ENCODE peak calls at places on chromosome 18, in seven cellular contexts. N is GM12892, V is K562, I is HepG2, D is GM12878, L is SK-N-SH, R is H1. U is an unnamed sample.

GRCh38 chr18:32093106-32093511 is 1.4 kb downstream of the RNF138 start:
- DNase-seq in N (peak), V (no peak), I (peak), D (no peak), L (no peak), R (peak), U (peak)

GRCh38 chr18:42157878-42158277 is 202.8 kb downstream of the PIK3C3 start:
- DNase-seq in N (no peak), V (no peak), I (no peak), D (no peak), L (no peak), R (no peak), U (no peak)

GRCh38 chr18:58601468-58602266 is 27.2 kb downstream of the ALPK2 start:
- DNase-seq in N (no peak), V (no peak), I (no peak), D (no peak), L (no peak), R (no peak), U (no peak)

GRCh38 chr18:67145586-67146292 is 370.8 kb downstream of the DSEL start:
- DNase-seq in N (no peak), V (no peak), I (peak), D (no peak), L (no peak), R (no peak), U (no peak)

GRCh38 chr18:36309436-36310391 is 12.2 kb downstream of the FHOD3 start:
- DNase-seq in N (no peak), V (no peak), I (no peak), D (no peak), L (peak), R (peak), U (no peak)

GRCh38 chr18:9613550-9614400 is 584 bp downstream of the PPP4R1 start:
- DNase-seq in N (peak), V (peak), I (peak), D (no peak), L (peak), R (peak), U (peak)

GRCh38 chr18:48834421-48835011 is 116.2 kb downstream of the SMAD7 start:
- DNase-seq in N (peak), V (no peak), I (no peak), D (peak), L (no peak), R (no peak), U (peak)

GRCh38 chr18:55546873-55547704 is 40.9 kb downstream of the TCF4 start:
- DNase-seq in N (no peak), V (no peak), I (no peak), D (no peak), L (no peak), R (no peak), U (no peak)

GRCh38 chr18:13437034-13437433 is 218.5 kb downstream of the LDLRAD4 start:
- DNase-seq in N (no peak), V (no peak), I (no peak), D (no peak), L (no peak), R (no peak), U (no peak)

GRCh38 chr18:5582054-5582453 is 38.3 kb upstream of the EPB41L3 start:
- DNase-seq in N (no peak), V (no peak), I (no peak), D (no peak), L (no peak), R (no peak), U (no peak)

GRCh38 chr18:63439334-63439733 is 17.1 kb upstream of the VPS4B start:
- DNase-seq in N (no peak), V (peak), I (peak), D (no peak), L (peak), R (peak), U (peak)

GRCh38 chr18:240175-240574 is 27.7 kb downstream of the THOC1 start:
- DNase-seq in N (no peak), V (no peak), I (no peak), D (no peak), L (no peak), R (no peak), U (no peak)

GRCh38 chr18:48290162-48290926 is 118.8 kb downstream of the ZBTB7C start:
- DNase-seq in N (no peak), V (no peak), I (no peak), D (no peak), L (no peak), R (peak), U (no peak)

GRCh38 chr18:45355944-45356520 is 259.2 kb upstream of the SLC14A2 start:
- DNase-seq in N (no peak), V (no peak), I (no peak), D (no peak), L (no peak), R (no peak), U (no peak)
- TF ChIP-seq TAF1 in N (no peak), V (no peak), I (no peak), D (no peak), L (no peak), R (no peak), U (no peak)

DNA sequence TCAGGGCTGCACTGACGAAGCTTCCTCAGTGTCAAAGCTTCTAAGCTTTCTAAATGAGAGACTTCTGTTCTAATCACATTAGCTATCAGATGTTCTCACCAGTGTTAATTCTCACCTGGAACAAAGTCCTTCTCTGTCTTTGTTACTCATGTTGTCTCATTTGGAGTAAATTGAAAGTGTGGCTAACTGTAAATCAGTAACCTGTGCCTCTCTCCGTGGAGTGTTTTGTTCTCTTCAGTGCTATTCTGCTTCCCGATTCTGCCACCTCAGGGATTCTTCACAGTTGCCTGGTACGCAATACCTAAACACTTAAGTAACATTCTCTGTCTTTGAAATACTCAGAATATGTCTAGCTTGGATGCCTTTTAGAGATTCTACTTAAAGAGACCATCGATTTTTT is 76.8 kb downstream of the MC4R start:
- DNase-seq in N (no peak), V (no peak), I (no peak), D (no peak), L (no peak), R (no peak), U (no peak)
- TF ChIP-seq TAF1 in N (no peak), V (no peak), I (no peak), D (no peak), L (no peak), R (no peak), U (no peak)

GRCh38 chr18:23244431-23244830 is 109.1 kb downstream of the CABLES1 start:
- DNase-seq in N (no peak), V (no peak), I (no peak), D (no peak), L (peak), R (no peak), U (no peak)
- TF ChIP-seq TAF1 in N (no peak), V (no peak), I (no peak), D (no peak), L (no peak), R (no peak), U (no peak)

DNA sequence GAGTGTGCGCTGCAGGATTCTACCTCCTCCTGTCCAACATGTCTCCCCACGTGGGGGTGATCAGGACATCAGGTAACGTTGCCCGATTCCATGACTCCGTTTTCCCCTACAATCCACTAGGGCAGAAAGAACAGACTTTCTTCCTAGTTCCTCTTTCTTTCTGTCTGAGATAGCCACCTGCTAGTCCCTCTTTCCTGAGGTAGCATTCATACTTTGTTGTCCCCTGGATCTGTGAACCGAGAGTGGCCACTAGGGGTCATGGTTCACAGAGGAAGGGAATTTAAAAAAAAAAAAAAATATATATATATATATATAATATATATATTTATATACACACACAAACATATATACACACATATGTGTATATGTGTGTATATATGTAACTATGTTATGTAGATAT is 210.0 kb upstream of the ZNF521 start:
- DNase-seq in N (no peak), V (peak), I (peak), D (no peak), L (peak), R (no peak), U (peak)
- TF ChIP-seq TAF1 in N (no peak), V (no peak), I (no peak), D (no peak), L (no peak), R (no peak), U (no peak)

GRCh38 chr18:3100498-3101132 is 87.7 kb upstream of the LPIN2 start:
- DNase-seq in N (no peak), V (no peak), I (peak), D (no peak), L (no peak), R (no peak), U (no peak)

GRCh38 chr18:3104190-3105054 is 91.5 kb upstream of the LPIN2 start:
- DNase-seq in N (no peak), V (no peak), I (no peak), D (no peak), L (no peak), R (no peak), U (no peak)

GRCh38 chr18:3099327-3099726 is 86.4 kb upstream of the LPIN2 start:
- DNase-seq in N (no peak), V (no peak), I (no peak), D (no peak), L (no peak), R (no peak), U (no peak)

GRCh38 chr18:3107740-3108151 is 94.8 kb upstream of the LPIN2 start:
- DNase-seq in N (no peak), V (no peak), I (peak), D (no peak), L (no peak), R (no peak), U (no peak)

GRCh38 chr18:3103576-3103975 is 90.6 kb upstream of the LPIN2 start:
- DNase-seq in N (no peak), V (no peak), I (no peak), D (no peak), L (no peak), R (no peak), U (no peak)
- TF ChIP-seq TAF1 in N (no peak), V (no peak), I (no peak), D (no peak), L (no peak), R (no peak), U (no peak)

GRCh38 chr18:11121426-11121825 is 27.9 kb downstream of the PIEZO2 start:
- DNase-seq in N (no peak), V (no peak), I (peak), D (no peak), L (no peak), R (no peak), U (no peak)
- TF ChIP-seq TAF1 in N (no peak), V (no peak), I (no peak), D (no peak), L (no peak), R (no peak), U (no peak)

GRCh38 chr18:40911582-40912254 is 1043.3 kb upstream of the PIK3C3 start:
- DNase-seq in N (no peak), V (no peak), I (no peak), D (no peak), L (no peak), R (no peak), U (no peak)

GRCh38 chr18:40917096-40917495 is 1037.9 kb upstream of the PIK3C3 start:
- DNase-seq in N (no peak), V (no peak), I (no peak), D (no peak), L (no peak), R (no peak), U (no peak)
- TF ChIP-seq TAF1 in N (no peak), V (no peak), I (no peak), D (no peak), L (no peak), R (no peak), U (no peak)